ENCODE peak calls at places on chromosomes 4 and X, in eight cellular contexts. F, A, N, D, V, K, R and W are unnamed samples.

GRCh38 chrX:155326610-155327009 is 7.8 kb downstream of the CLIC2 start:
- DNase-seq in V (no peak), K (no peak), N (no peak), R (no peak), F (no peak), D (no peak), A (no peak), W (no peak)

GRCh38 chr4:164700471-164700870 is 53.5 kb upstream of the SMIM31 start:
- DNase-seq in A (peak), D (no peak), K (no peak), R (peak), F (no peak), N (no peak), V (no peak), W (no peak)

GRCh38 chrX:54615109-54615508 is 85.1 kb downstream of the GNL3L start:
- DNase-seq in D (no peak), R (no peak), K (no peak), A (no peak), V (no peak), F (no peak), N (no peak), W (no peak)

GRCh38 chr4:89468632-89469031 is 161.0 kb upstream of the GPRIN3 start:
- DNase-seq in D (no peak), F (no peak), A (no peak), R (no peak), V (no peak), N (no peak), K (no peak), W (no peak)

GRCh38 chr4:139672732-139673131 is 7.1 kb downstream of the MGST2 start:
- DNase-seq in N (no peak), R (no peak), A (no peak), F (no peak), V (no peak), K (no peak), D (no peak), W (no peak)

GRCh38 chr4:155305619-155306018 is 71.1 kb downstream of the MAP9 start:
- DNase-seq in V (no peak), A (no peak), F (no peak), D (no peak), K (no peak), R (no peak), N (no peak), W (no peak)

GRCh38 chrX:31228415-31228832 is 156.6 kb upstream of the FTHL17 start:
- DNase-seq in K (peak), A (no peak), V (peak), F (no peak), D (no peak), N (peak), R (no peak), W (peak)

GRCh38 chrX:129534816-129535578 is 5.1 kb upstream of the OCRL start:
- DNase-seq in V (no peak), N (peak), A (no peak), K (no peak), R (no peak), D (no peak), F (no peak), W (no peak)

GRCh38 chr4:1302159-1302558 is 12.5 kb downstream of the MAEA start:
- DNase-seq in K (no peak), R (no peak), D (no peak), V (no peak), F (no peak), N (no peak), A (no peak), W (no peak)

GRCh38 chrX:7025471-7025870 is 122.0 kb upstream of the STS start:
- DNase-seq in D (no peak), K (no peak), N (no peak), R (no peak), V (no peak), F (no peak), A (no peak), W (no peak)

GRCh38 chr4:66927937-66928336 is 617.4 kb downstream of the CENPC start:
- DNase-seq in K (no peak), A (no peak), V (no peak), D (no peak), N (no peak), F (no peak), R (no peak), W (no peak)

GRCh38 chr4:8205749-8206611 is 6.9 kb downstream of the SH3TC1 start:
- DNase-seq in V (no peak), A (no peak), D (no peak), R (no peak), N (no peak), F (no peak), K (no peak), W (no peak)

GRCh38 chrX:49172280-49172780 is 632 bp downstream of the PLP2 start:
- DNase-seq in V (peak), D (peak), F (peak), N (peak), K (peak), R (no peak), A (no peak), W (no peak)

GRCh38 chr4:170988446-170988845 is 824.8 kb upstream of the GALNTL6 start:
- DNase-seq in A (no peak), V (no peak), F (no peak), D (no peak), N (no peak), R (no peak), K (no peak), W (no peak)

GRCh38 chrX:109782994-109783711 is 50.1 kb upstream of the ACSL4 start:
- DNase-seq in R (no peak), V (no peak), N (peak), F (no peak), K (no peak), D (no peak), A (no peak), W (no peak)